ENCODE peak calls at places on chromosomes 6 and 20, in five cellular contexts. E is endothelial cell of umbilical vein, Y is GM03348, C is T-helper 17 cell, U is NCI-H1105 treated with DMSO at 0.1 percent for 48 hours. H is an unnamed sample.

GRCh38 chr6:33839399-33840063 is 35.7 kb upstream of the MLN start:
- DNase-seq in E (no peak), Y (no peak), C (no peak), U (no peak), H (no peak)

GRCh38 chr20:2750343-2751251 is 49.8 kb downstream of the CPXM1 start:
- DNase-seq in E (peak), Y (peak), C (no peak), U (no peak), H (no peak)

GRCh38 chr6:6003334-6004146 is 3.2 kb downstream of the NRN1 start:
- DNase-seq in E (peak), Y (peak), C (no peak), U (peak), H (no peak)

GRCh38 chr20:57055345-57055744 is 211.1 kb downstream of the BMP7 start:
- DNase-seq in E (no peak), Y (no peak), C (no peak), U (no peak), H (no peak)

GRCh38 chr20:62359491-62360121 is 7.5 kb downstream of the LAMA5 start:
- DNase-seq in E (peak), Y (no peak), C (no peak), U (no peak), H (peak)

GRCh38 chr20:36261389-36262105 is 25.3 kb downstream of the AAR2 start:
- DNase-seq in E (no peak), Y (no peak), C (no peak), U (no peak), H (no peak)

GRCh38 chr20:1327827-1328679 is 886 bp downstream of the SDCBP2 start:
- DNase-seq in E (no peak), Y (no peak), C (no peak), U (no peak), H (no peak)

GRCh38 chr6:139029470-139030210 is 1.1 kb downstream of the ABRACL start:
- DNase-seq in E (peak), Y (peak), C (peak), U (peak), H (no peak)

GRCh38 chr6:150881911-150882481 is 16.5 kb downstream of the MTHFD1L start:
- DNase-seq in E (peak), Y (peak), C (no peak), U (no peak), H (no peak)

H was measured in 8988T.